ENCODE peak calls at places on chromosomes 11 and 22, in nine cellular contexts. One of them, this sample, is unnamed.

GRCh38 chr11:70738661-70739060 is 340.3 kb downstream of the CTTN start:
- DNase-seq in breast epithelium: no peak
- DNase-seq in stimulated activated CD4-positive, alpha-beta T cell treated with anti-CD3 and anti-CD28 coated beads, Interleukin-2, amount 100 ng/mL, for 48 hours: no peak
- DNase-seq in stromal cell of bone marrow: no peak
- DNase-seq in IMR-90: no peak
- DNase-seq in right atrium auricular region: no peak
- DNase-seq in fibroblast of lung: no peak
- DNase-seq in stimulated activated naive CD8-positive, alpha-beta T cell treated with anti-CD3 and anti-CD28 coated beads, Interleukin-15, amount 100 ng/mL, for 72 hours: no peak
- DNase-seq in cardiac muscle cell: no peak
- DNase-seq in this sample: no peak

GRCh38 chr11:44568706-44569473 is 3.4 kb downstream of the CD82 start:
- DNase-seq in breast epithelium: peak
- DNase-seq in stimulated activated CD4-positive, alpha-beta T cell treated with anti-CD3 and anti-CD28 coated beads, Interleukin-2, amount 100 ng/mL, for 48 hours: peak
- DNase-seq in stromal cell of bone marrow: peak
- DNase-seq in IMR-90: peak
- DNase-seq in right atrium auricular region: peak
- DNase-seq in fibroblast of lung: peak
- DNase-seq in stimulated activated naive CD8-positive, alpha-beta T cell treated with anti-CD3 and anti-CD28 coated beads, Interleukin-15, amount 100 ng/mL, for 72 hours: peak
- DNase-seq in cardiac muscle cell: peak
- DNase-seq in this sample: peak

GRCh38 chr11:12674936-12675696 is 895 bp downstream of the TEAD1 start:
- DNase-seq in breast epithelium: peak
- DNase-seq in stimulated activated CD4-positive, alpha-beta T cell treated with anti-CD3 and anti-CD28 coated beads, Interleukin-2, amount 100 ng/mL, for 48 hours: no peak
- DNase-seq in stromal cell of bone marrow: no peak
- DNase-seq in IMR-90: no peak
- DNase-seq in right atrium auricular region: no peak
- DNase-seq in fibroblast of lung: peak
- DNase-seq in stimulated activated naive CD8-positive, alpha-beta T cell treated with anti-CD3 and anti-CD28 coated beads, Interleukin-15, amount 100 ng/mL, for 72 hours: no peak
- DNase-seq in cardiac muscle cell: peak
- DNase-seq in this sample: no peak

GRCh38 chr11:60887531-60887930 is 18.9 kb downstream of the PRPF19 start:
- DNase-seq in breast epithelium: no peak
- DNase-seq in stimulated activated CD4-positive, alpha-beta T cell treated with anti-CD3 and anti-CD28 coated beads, Interleukin-2, amount 100 ng/mL, for 48 hours: no peak
- DNase-seq in stromal cell of bone marrow: no peak
- DNase-seq in IMR-90: peak
- DNase-seq in right atrium auricular region: no peak
- DNase-seq in fibroblast of lung: peak
- DNase-seq in stimulated activated naive CD8-positive, alpha-beta T cell treated with anti-CD3 and anti-CD28 coated beads, Interleukin-15, amount 100 ng/mL, for 72 hours: peak
- DNase-seq in cardiac muscle cell: peak
- DNase-seq in this sample: no peak

GRCh38 chr11:40513281-40513680 is 946.2 kb downstream of the LRRC4C start:
- DNase-seq in breast epithelium: no peak
- DNase-seq in stimulated activated CD4-positive, alpha-beta T cell treated with anti-CD3 and anti-CD28 coated beads, Interleukin-2, amount 100 ng/mL, for 48 hours: no peak
- DNase-seq in stromal cell of bone marrow: no peak
- DNase-seq in IMR-90: no peak
- DNase-seq in right atrium auricular region: no peak
- DNase-seq in fibroblast of lung: no peak
- DNase-seq in stimulated activated naive CD8-positive, alpha-beta T cell treated with anti-CD3 and anti-CD28 coated beads, Interleukin-15, amount 100 ng/mL, for 72 hours: no peak
- DNase-seq in cardiac muscle cell: no peak
- DNase-seq in this sample: no peak

GRCh38 chr11:129705341-129705740 is 110.3 kb upstream of the TMEM45B start:
- DNase-seq in breast epithelium: no peak
- DNase-seq in stimulated activated CD4-positive, alpha-beta T cell treated with anti-CD3 and anti-CD28 coated beads, Interleukin-2, amount 100 ng/mL, for 48 hours: no peak
- DNase-seq in stromal cell of bone marrow: no peak
- DNase-seq in IMR-90: no peak
- DNase-seq in right atrium auricular region: no peak
- DNase-seq in fibroblast of lung: no peak
- DNase-seq in stimulated activated naive CD8-positive, alpha-beta T cell treated with anti-CD3 and anti-CD28 coated beads, Interleukin-15, amount 100 ng/mL, for 72 hours: no peak
- DNase-seq in cardiac muscle cell: no peak
- DNase-seq in this sample: no peak

GRCh38 chr11:33912405-33913361 is 20.8 kb upstream of the LMO2 start:
- DNase-seq in breast epithelium: no peak
- DNase-seq in stimulated activated CD4-positive, alpha-beta T cell treated with anti-CD3 and anti-CD28 coated beads, Interleukin-2, amount 100 ng/mL, for 48 hours: no peak
- DNase-seq in stromal cell of bone marrow: peak
- DNase-seq in IMR-90: peak
- DNase-seq in right atrium auricular region: no peak
- DNase-seq in fibroblast of lung: peak
- DNase-seq in stimulated activated naive CD8-positive, alpha-beta T cell treated with anti-CD3 and anti-CD28 coated beads, Interleukin-15, amount 100 ng/mL, for 72 hours: no peak
- DNase-seq in cardiac muscle cell: peak
- DNase-seq in this sample: peak

GRCh38 chr22:43213962-43214361 is 27.0 kb upstream of the TTLL12 start:
- DNase-seq in breast epithelium: no peak
- DNase-seq in stimulated activated CD4-positive, alpha-beta T cell treated with anti-CD3 and anti-CD28 coated beads, Interleukin-2, amount 100 ng/mL, for 48 hours: no peak
- DNase-seq in stromal cell of bone marrow: no peak
- DNase-seq in IMR-90: no peak
- DNase-seq in right atrium auricular region: no peak
- DNase-seq in fibroblast of lung: no peak
- DNase-seq in stimulated activated naive CD8-positive, alpha-beta T cell treated with anti-CD3 and anti-CD28 coated beads, Interleukin-15, amount 100 ng/mL, for 72 hours: no peak
- DNase-seq in cardiac muscle cell: no peak
- DNase-seq in this sample: no peak

GRCh38 chr22:29581799-29582198 is 886 bp upstream of the NIPSNAP1 start:
- DNase-seq in breast epithelium: no peak
- DNase-seq in stimulated activated CD4-positive, alpha-beta T cell treated with anti-CD3 and anti-CD28 coated beads, Interleukin-2, amount 100 ng/mL, for 48 hours: no peak
- DNase-seq in stromal cell of bone marrow: no peak
- DNase-seq in IMR-90: no peak
- DNase-seq in right atrium auricular region: no peak
- DNase-seq in fibroblast of lung: no peak
- DNase-seq in stimulated activated naive CD8-positive, alpha-beta T cell treated with anti-CD3 and anti-CD28 coated beads, Interleukin-15, amount 100 ng/mL, for 72 hours: no peak
- DNase-seq in cardiac muscle cell: no peak
- DNase-seq in this sample: no peak

GRCh38 chr11:125842319-125842948 is 9.3 kb downstream of the PATE4 start:
- DNase-seq in breast epithelium: no peak
- DNase-seq in stimulated activated CD4-positive, alpha-beta T cell treated with anti-CD3 and anti-CD28 coated beads, Interleukin-2, amount 100 ng/mL, for 48 hours: no peak
- DNase-seq in stromal cell of bone marrow: no peak
- DNase-seq in IMR-90: no peak
- DNase-seq in right atrium auricular region: no peak
- DNase-seq in fibroblast of lung: no peak
- DNase-seq in stimulated activated naive CD8-positive, alpha-beta T cell treated with anti-CD3 and anti-CD28 coated beads, Interleukin-15, amount 100 ng/mL, for 72 hours: no peak
- DNase-seq in cardiac muscle cell: no peak
- DNase-seq in this sample: no peak

GRCh38 chr11:1820463-1821325 is 14.1 kb upstream of the SYT8 start:
- DNase-seq in breast epithelium: peak
- DNase-seq in stimulated activated CD4-positive, alpha-beta T cell treated with anti-CD3 and anti-CD28 coated beads, Interleukin-2, amount 100 ng/mL, for 48 hours: no peak
- DNase-seq in stromal cell of bone marrow: no peak
- DNase-seq in IMR-90: peak
- DNase-seq in right atrium auricular region: no peak
- DNase-seq in fibroblast of lung: no peak
- DNase-seq in stimulated activated naive CD8-positive, alpha-beta T cell treated with anti-CD3 and anti-CD28 coated beads, Interleukin-15, amount 100 ng/mL, for 72 hours: no peak
- DNase-seq in cardiac muscle cell: peak
- DNase-seq in this sample: no peak

GRCh38 chr11:116231540-116231939 is 541.2 kb downstream of the BUD13 start:
- DNase-seq in breast epithelium: no peak
- DNase-seq in stimulated activated CD4-positive, alpha-beta T cell treated with anti-CD3 and anti-CD28 coated beads, Interleukin-2, amount 100 ng/mL, for 48 hours: no peak
- DNase-seq in stromal cell of bone marrow: no peak
- DNase-seq in IMR-90: no peak
- DNase-seq in right atrium auricular region: no peak
- DNase-seq in fibroblast of lung: no peak
- DNase-seq in stimulated activated naive CD8-positive, alpha-beta T cell treated with anti-CD3 and anti-CD28 coated beads, Interleukin-15, amount 100 ng/mL, for 72 hours: no peak
- DNase-seq in cardiac muscle cell: no peak
- DNase-seq in this sample: no peak

GRCh38 chr11:46295312-46295995 is 18.0 kb downstream of the CREB3L1 start:
- DNase-seq in breast epithelium: peak
- DNase-seq in stimulated activated CD4-positive, alpha-beta T cell treated with anti-CD3 and anti-CD28 coated beads, Interleukin-2, amount 100 ng/mL, for 48 hours: peak
- DNase-seq in stromal cell of bone marrow: peak
- DNase-seq in IMR-90: peak
- DNase-seq in right atrium auricular region: no peak
- DNase-seq in fibroblast of lung: peak
- DNase-seq in stimulated activated naive CD8-positive, alpha-beta T cell treated with anti-CD3 and anti-CD28 coated beads, Interleukin-15, amount 100 ng/mL, for 72 hours: peak
- DNase-seq in cardiac muscle cell: peak
- DNase-seq in this sample: no peak